ENCODE peak calls at places on chromosomes 3 and 15, in five cellular contexts. A is transverse colon, C is neuronal stem cell, E is heart right ventricle, U is body of pancreas. D is an unnamed sample.
A peak's percentile ranks its signal among the peaks of the same experiment; 100 is the strongest.

GRCh38 chr3:132488136-132488535 is 70.8 kb downstream of the DNAJC13 start:
- DNase-seq in C (no peak), E (no peak), A (no peak), U (no peak), D (no peak)

GRCh38 chr15:47409038-47409437 is 308.3 kb upstream of the SEMA6D start:
- DNase-seq in E (no peak), C (no peak), U (no peak), A (no peak), D (no peak)

GRCh38 chr3:10320320-10320677 is 613 bp downstream of the SEC13 start:
- DNase-seq in A (no peak), E (no peak), U (no peak), C (no peak), D (no peak)

GRCh38 chr3:46584598-46585467 is 18.7 kb upstream of the LRRC2 start:
- DNase-seq in U (no peak), A (no peak), E (no peak), C (no peak), D (no peak)

GRCh38 chr3:45437388-45437787 is 49.0 kb downstream of the LARS2 start:
- DNase-seq in A (no peak), C (no peak), E (no peak), U (no peak), D (no peak)

GRCh38 chr3:170726976-170727661 is 141.2 kb upstream of the SLC7A14 start:
- DNase-seq in C (no peak), A (no peak), U (no peak), E (no peak), D (no peak)

GRCh38 chr15:73908030-73908821 is 18.0 kb upstream of the LOXL1 start:
- DNase-seq in C (peak; percentile 70), U (peak; percentile 82), E (peak; percentile 86), A (peak; percentile 81), D (peak; percentile 93)

GRCh38 chr3:151002582-151002981 is 30.1 kb upstream of the CLRN1 start:
- DNase-seq in E (no peak), A (no peak), C (no peak), U (no peak), D (no peak)

GRCh38 chr15:63019539-63020109 is 22.9 kb upstream of the TPM1 start:
- DNase-seq in E (no peak), C (no peak), A (no peak), U (peak; percentile 54), D (no peak)

GRCh38 chr3:98733778-98734281 is 29.3 kb upstream of the ST3GAL6 start:
- DNase-seq in U (no peak), C (peak; percentile 8), E (no peak), A (peak; percentile 13), D (no peak)

GRCh38 chr3:153977148-153977547 is 144.0 kb upstream of the ARHGEF26 start:
- DNase-seq in U (no peak), C (no peak), E (no peak), A (no peak), D (peak; percentile 57)

GRCh38 chr3:158105710-158106438 is at the start of gene SHOX2:
- DNase-seq in E (peak; percentile 56), U (peak; percentile 25), A (peak; percentile 41), C (no peak), D (peak; percentile 77)

GRCh38 chr3:24500806-24501205 is 6.2 kb upstream of the THRB start:
- DNase-seq in U (no peak), C (no peak), A (no peak), E (no peak), D (no peak)

DNA sequence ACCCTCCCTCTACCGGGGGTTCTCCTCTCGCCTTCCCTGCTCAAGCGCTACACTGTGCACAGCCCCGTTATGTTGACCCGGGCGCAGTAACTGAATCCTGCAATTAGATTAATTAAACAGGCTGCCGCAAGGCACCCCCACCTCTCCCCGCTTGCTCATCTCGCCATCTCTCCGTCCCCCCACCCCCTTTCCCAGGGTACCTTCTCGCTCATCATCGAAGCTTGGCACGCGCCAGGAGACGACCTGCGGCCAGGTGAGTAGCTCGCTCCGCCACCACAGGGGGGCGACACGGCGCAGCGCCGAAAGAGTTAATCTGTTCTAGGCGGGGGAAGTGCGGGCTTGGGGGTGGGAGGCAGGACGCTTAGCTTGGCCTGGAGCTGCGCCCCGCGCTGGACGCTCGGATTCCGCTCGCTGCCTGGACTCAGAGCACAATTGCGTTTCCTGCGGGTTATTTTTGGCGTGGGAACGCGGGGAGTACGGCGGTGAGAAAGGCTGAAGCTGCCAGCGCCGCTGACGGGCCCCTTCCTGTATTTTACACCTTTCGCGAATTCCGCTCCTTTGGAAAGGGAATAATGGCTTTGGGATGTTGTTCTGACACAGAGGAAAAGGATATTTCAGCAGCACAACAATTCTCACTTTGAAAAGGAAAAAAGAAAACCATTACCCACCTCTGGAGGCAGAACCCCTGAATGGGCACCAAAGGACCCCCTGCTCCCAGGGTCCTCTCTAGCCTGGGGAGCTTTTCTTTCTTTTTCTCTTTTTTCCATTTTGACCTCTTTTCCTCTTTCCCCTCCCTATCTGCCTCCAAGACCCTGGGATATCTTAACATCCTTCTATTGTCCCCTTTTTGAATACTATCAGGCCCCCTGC is 1.5 kb downstream of the DLL4 start:
- DNase-seq in C (no peak), U (peak; percentile 42), A (peak; percentile 63), E (peak; percentile 78), D (peak; percentile 86)
- H3K4me1 ChIP-seq in C (peaks cover 50% of the 10 kb centered on the region), U (peaks cover 63% of the 10 kb centered on the region), A (peaks cover 71% of the 10 kb centered on the region), E (peaks cover 15% of the 10 kb centered on the region), D (peaks cover 2% of the 10 kb centered on the region)

GRCh38 chr3:244041-244440 is 47.5 kb downstream of the CHL1 start:
- DNase-seq in U (no peak), A (no peak), C (no peak), E (no peak), D (no peak)

GRCh38 chr3:248841-249520 is 52.4 kb downstream of the CHL1 start:
- DNase-seq in U (no peak), A (no peak), C (no peak), E (no peak), D (no peak)

GRCh38 chr3:242986-243706 is 46.6 kb downstream of the CHL1 start:
- DNase-seq in C (no peak), U (no peak), E (no peak), A (no peak), D (no peak)
- H3K9me3 ChIP-seq in C (no peaks in the 10 kb centered on the region), U (no peaks in the 10 kb centered on the region), E (no peaks in the 10 kb centered on the region), A (no peaks in the 10 kb centered on the region), D (no peaks in the 10 kb centered on the region)

GRCh38 chr3:55522077-55522476 is 35.0 kb upstream of the WNT5A start:
- DNase-seq in A (no peak), E (no peak), C (no peak), U (no peak), D (no peak)

GRCh38 chr3:55519016-55519415 is 31.9 kb upstream of the WNT5A start:
- DNase-seq in E (no peak), C (no peak), A (no peak), U (no peak), D (no peak)

GRCh38 chr3:55518451-55518850 is 31.3 kb upstream of the WNT5A start:
- DNase-seq in C (no peak), A (no peak), E (no peak), U (no peak), D (no peak)

GRCh38 chr3:55523471-55523870 is 36.4 kb upstream of the WNT5A start:
- DNase-seq in A (no peak), E (no peak), U (no peak), C (no peak), D (no peak)

DNA sequence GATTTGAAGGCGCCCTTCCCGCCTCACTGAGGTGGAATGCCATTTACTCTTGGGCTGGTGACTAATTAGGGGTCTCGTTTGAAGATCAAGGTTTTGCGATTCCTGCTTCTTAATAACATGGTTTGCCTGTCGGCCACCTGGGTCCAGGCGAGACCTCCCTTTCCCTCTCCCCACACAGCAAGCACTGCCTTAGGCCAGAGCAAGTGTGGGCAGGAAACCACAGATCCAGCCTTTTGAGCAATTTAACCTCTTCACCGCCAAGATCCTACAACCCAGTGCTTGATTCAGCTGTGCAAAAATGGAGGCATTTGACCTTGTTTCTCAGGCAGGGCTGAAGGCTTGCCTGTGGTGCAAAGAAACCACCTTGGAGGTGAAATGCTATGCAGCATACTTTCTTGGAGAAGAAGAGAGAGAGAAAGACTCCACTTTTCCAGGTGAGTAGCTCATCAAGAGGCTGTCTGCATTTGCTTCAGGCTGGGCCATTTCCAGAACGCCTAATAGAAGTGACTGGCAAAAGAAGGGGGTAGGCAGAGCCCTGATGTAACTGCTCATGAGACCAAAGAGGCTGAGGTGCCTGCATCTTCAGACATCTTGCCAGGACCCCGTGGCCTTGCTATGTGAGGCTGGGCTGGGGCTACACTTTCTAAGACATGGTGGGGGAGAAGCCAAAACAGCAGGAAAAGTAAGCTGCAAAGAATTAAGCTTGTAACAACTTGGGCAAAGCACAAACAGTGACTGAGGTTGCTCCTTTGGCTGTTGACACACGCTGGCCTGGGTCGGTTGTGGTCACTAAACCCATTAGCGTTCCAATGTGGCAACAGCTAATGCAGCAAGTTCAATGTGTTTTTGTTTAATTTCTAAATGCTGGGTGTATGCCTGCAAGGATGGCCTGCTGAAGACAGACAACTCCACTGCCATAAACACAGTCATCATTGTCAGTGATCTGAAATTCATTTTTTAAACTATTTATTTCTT is 34.3 kb upstream of the WNT5A start:
- DNase-seq in E (no peak), A (peak; percentile 13), U (no peak), C (no peak), D (no peak)
- H3K4me1 ChIP-seq in E (no peaks in the 10 kb centered on the region), A (peaks cover 2% of the 10 kb centered on the region), U (peaks cover 24% of the 10 kb centered on the region), C (peaks cover 27% of the 10 kb centered on the region), D (peaks cover 2% of the 10 kb centered on the region)

GRCh38 chr3:118055381-118055780 is 979.3 kb downstream of the IGSF11 start:
- DNase-seq in U (no peak), A (no peak), E (no peak), C (no peak), D (no peak)

GRCh38 chr3:118057086-118057485 is 977.6 kb downstream of the IGSF11 start:
- DNase-seq in C (no peak), E (no peak), A (no peak), U (no peak), D (no peak)

DNA sequence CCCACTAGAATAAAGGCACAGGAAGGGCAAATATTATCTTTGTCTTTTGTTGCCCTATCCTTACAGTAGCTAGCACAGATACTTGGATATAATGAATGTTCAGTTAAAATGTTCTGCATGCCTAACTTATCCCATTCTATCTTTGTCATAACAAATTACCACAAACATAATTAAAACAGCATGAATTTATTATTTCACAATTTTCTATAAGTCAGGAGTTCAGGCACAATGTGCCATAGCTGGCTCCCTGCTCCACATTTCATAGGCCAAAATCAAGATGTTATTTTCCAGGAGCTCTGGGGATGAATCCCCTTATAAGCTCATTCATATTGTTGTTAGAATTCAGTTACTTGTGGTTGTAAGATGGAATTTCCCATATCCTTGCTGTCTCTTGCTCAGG is 975.5 kb downstream of the IGSF11 start:
- DNase-seq in E (no peak), C (no peak), A (no peak), U (no peak), D (no peak)
- H3K9me3 ChIP-seq in E (no peaks in the 10 kb centered on the region), C (no peaks in the 10 kb centered on the region), A (no peaks in the 10 kb centered on the region), U (no peaks in the 10 kb centered on the region), D (no peaks in the 10 kb centered on the region)

DNA sequence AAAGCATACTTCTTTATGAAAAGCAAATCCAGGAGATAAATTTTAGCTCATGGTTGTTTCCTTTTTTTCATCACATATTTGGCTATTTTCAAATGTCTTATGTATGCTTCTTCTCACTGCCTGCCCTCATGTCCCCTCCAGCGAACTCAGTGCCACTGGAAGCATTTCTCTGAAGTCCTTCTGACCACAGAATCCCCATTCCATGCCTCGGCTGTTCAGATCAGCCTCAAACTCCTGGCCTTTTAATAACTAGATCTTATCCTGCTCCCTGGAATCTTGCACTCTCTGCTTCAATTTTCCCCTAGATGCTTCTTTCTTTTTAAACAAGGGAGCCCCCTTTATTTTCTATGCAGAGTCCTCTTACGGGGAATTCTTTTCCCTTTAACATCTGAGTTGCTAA is 10.1 kb downstream of the ETV5 start:
- DNase-seq in U (no peak), C (no peak), A (no peak), E (no peak), D (no peak)
- H3K4me1 ChIP-seq in U (peaks cover 47% of the 10 kb centered on the region), C (peaks cover 31% of the 10 kb centered on the region), A (peaks cover 20% of the 10 kb centered on the region), E (peaks cover 3% of the 10 kb centered on the region), D (peaks cover 10% of the 10 kb centered on the region)